ENCODE peak calls at places on chromosomes 13 and 19, in nine cellular contexts. One of them, this sample, is unnamed.

GRCh38 chr13:40440990-40441820 is 225.2 kb downstream of the FOXO1 start:
- DNase-seq in EL: no peak
- DNase-seq in H54: peak
- DNase-seq in ELR: no peak
- DNase-seq in epithelial cell of prostate: no peak
- DNase-seq in HCT116: no peak
- DNase-seq in mesothelial cell of epicardium: no peak
- DNase-seq in iris pigment epithelial cell: peak
- DNase-seq in endothelial cell: no peak
- DNase-seq in this sample: no peak

GRCh38 chr13:103299079-103299478 is 232.9 kb upstream of the SLC10A2 start:
- DNase-seq in EL: no peak
- DNase-seq in H54: no peak
- DNase-seq in ELR: no peak
- DNase-seq in epithelial cell of prostate: no peak
- DNase-seq in HCT116: no peak
- DNase-seq in mesothelial cell of epicardium: no peak
- DNase-seq in iris pigment epithelial cell: no peak
- DNase-seq in endothelial cell: no peak
- DNase-seq in this sample: no peak

GRCh38 chr13:44989941-44990340 is 603 bp downstream of the GPALPP1 start:
- DNase-seq in EL: no peak
- DNase-seq in H54: no peak
- DNase-seq in ELR: peak
- DNase-seq in epithelial cell of prostate: no peak
- DNase-seq in HCT116: no peak
- DNase-seq in mesothelial cell of epicardium: no peak
- DNase-seq in iris pigment epithelial cell: peak
- DNase-seq in endothelial cell: no peak
- DNase-seq in this sample: no peak

GRCh38 chr19:6521718-6522646 is 8.8 kb upstream of the TNFSF9 start:
- DNase-seq in EL: peak
- DNase-seq in H54: no peak
- DNase-seq in ELR: peak
- DNase-seq in epithelial cell of prostate: no peak
- DNase-seq in HCT116: no peak
- DNase-seq in mesothelial cell of epicardium: no peak
- DNase-seq in iris pigment epithelial cell: peak
- DNase-seq in endothelial cell: no peak
- DNase-seq in this sample: no peak

GRCh38 chr19:33241530-33242101 is 16.0 kb upstream of the SLC7A10 start:
- DNase-seq in EL: no peak
- DNase-seq in H54: no peak
- DNase-seq in ELR: peak
- DNase-seq in epithelial cell of prostate: no peak
- DNase-seq in HCT116: no peak
- DNase-seq in mesothelial cell of epicardium: no peak
- DNase-seq in iris pigment epithelial cell: no peak
- DNase-seq in endothelial cell: no peak
- DNase-seq in this sample: no peak

GRCh38 chr19:1318678-1319471 is 33.2 kb downstream of the EFNA2 start:
- DNase-seq in EL: no peak
- DNase-seq in H54: no peak
- DNase-seq in ELR: no peak
- DNase-seq in epithelial cell of prostate: no peak
- DNase-seq in HCT116: no peak
- DNase-seq in mesothelial cell of epicardium: no peak
- DNase-seq in iris pigment epithelial cell: no peak
- DNase-seq in endothelial cell: no peak
- DNase-seq in this sample: no peak

GRCh38 chr13:95452376-95452775 is 100.1 kb upstream of the CLDN10 start:
- DNase-seq in EL: no peak
- DNase-seq in H54: no peak
- DNase-seq in ELR: no peak
- DNase-seq in epithelial cell of prostate: no peak
- DNase-seq in HCT116: no peak
- DNase-seq in mesothelial cell of epicardium: no peak
- DNase-seq in iris pigment epithelial cell: peak
- DNase-seq in endothelial cell: no peak
- DNase-seq in this sample: no peak

GRCh38 chr19:48629297-48629598 is 7.9 kb downstream of the DBP start:
- DNase-seq in EL: no peak
- DNase-seq in H54: no peak
- DNase-seq in ELR: no peak
- DNase-seq in epithelial cell of prostate: no peak
- DNase-seq in HCT116: no peak
- DNase-seq in mesothelial cell of epicardium: no peak
- DNase-seq in iris pigment epithelial cell: no peak
- DNase-seq in endothelial cell: no peak
- DNase-seq in this sample: no peak

GRCh38 chr19:13022859-13023636 is 27.8 kb downstream of the NFIX start:
- DNase-seq in EL: peak
- DNase-seq in H54: peak
- DNase-seq in ELR: peak
- DNase-seq in epithelial cell of prostate: peak
- DNase-seq in HCT116: no peak
- DNase-seq in mesothelial cell of epicardium: no peak
- DNase-seq in iris pigment epithelial cell: peak
- DNase-seq in endothelial cell: no peak
- DNase-seq in this sample: peak

GRCh38 chr13:107721436-107721835 is 493.9 kb downstream of the LIG4 start:
- DNase-seq in EL: no peak
- DNase-seq in H54: no peak
- DNase-seq in ELR: no peak
- DNase-seq in epithelial cell of prostate: no peak
- DNase-seq in HCT116: no peak
- DNase-seq in mesothelial cell of epicardium: no peak
- DNase-seq in iris pigment epithelial cell: no peak
- DNase-seq in endothelial cell: no peak
- DNase-seq in this sample: no peak

GRCh38 chr13:31987535-31988170 is 43.9 kb upstream of the FRY start:
- DNase-seq in EL: no peak
- DNase-seq in H54: no peak
- DNase-seq in ELR: no peak
- DNase-seq in epithelial cell of prostate: no peak
- DNase-seq in HCT116: no peak
- DNase-seq in mesothelial cell of epicardium: no peak
- DNase-seq in iris pigment epithelial cell: no peak
- DNase-seq in endothelial cell: no peak
- DNase-seq in this sample: no peak

GRCh38 chr19:11155373-11156120 is at the start of gene SPC24:
- DNase-seq in EL: peak
- DNase-seq in H54: peak
- DNase-seq in ELR: peak
- DNase-seq in epithelial cell of prostate: peak
- DNase-seq in HCT116: peak
- DNase-seq in mesothelial cell of epicardium: peak
- DNase-seq in iris pigment epithelial cell: peak
- DNase-seq in endothelial cell: peak
- DNase-seq in this sample: peak

GRCh38 chr13:105573134-105573533 is 962.3 kb downstream of the EFNB2 start:
- DNase-seq in EL: peak
- DNase-seq in H54: no peak
- DNase-seq in ELR: peak
- DNase-seq in epithelial cell of prostate: no peak
- DNase-seq in HCT116: no peak
- DNase-seq in mesothelial cell of epicardium: no peak
- DNase-seq in iris pigment epithelial cell: peak
- DNase-seq in endothelial cell: no peak
- DNase-seq in this sample: no peak

GRCh38 chr19:947707-948533 is 22.1 kb downstream of the ARID3A start:
- DNase-seq in EL: no peak
- DNase-seq in H54: no peak
- DNase-seq in ELR: no peak
- DNase-seq in epithelial cell of prostate: no peak
- DNase-seq in HCT116: no peak
- DNase-seq in mesothelial cell of epicardium: no peak
- DNase-seq in iris pigment epithelial cell: no peak
- DNase-seq in endothelial cell: no peak
- DNase-seq in this sample: no peak

GRCh38 chr19:11496391-11497163 is 9.1 kb downstream of the ZNF653 start:
- DNase-seq in EL: peak
- DNase-seq in H54: peak
- DNase-seq in ELR: peak
- DNase-seq in epithelial cell of prostate: peak
- DNase-seq in HCT116: peak
- DNase-seq in mesothelial cell of epicardium: peak
- DNase-seq in iris pigment epithelial cell: peak
- DNase-seq in endothelial cell: peak
- DNase-seq in this sample: peak

GRCh38 chr19:41696402-41697197 is 8.5 kb upstream of the CEACAM7 start:
- DNase-seq in EL: no peak
- DNase-seq in H54: no peak
- DNase-seq in ELR: peak
- DNase-seq in epithelial cell of prostate: no peak
- DNase-seq in HCT116: no peak
- DNase-seq in mesothelial cell of epicardium: no peak
- DNase-seq in iris pigment epithelial cell: no peak
- DNase-seq in endothelial cell: peak
- DNase-seq in this sample: no peak

GRCh38 chr13:66506979-66507378 is 723.2 kb downstream of the PCDH9 start:
- DNase-seq in EL: no peak
- DNase-seq in H54: no peak
- DNase-seq in ELR: no peak
- DNase-seq in epithelial cell of prostate: no peak
- DNase-seq in HCT116: no peak
- DNase-seq in mesothelial cell of epicardium: no peak
- DNase-seq in iris pigment epithelial cell: peak
- DNase-seq in endothelial cell: no peak
- DNase-seq in this sample: no peak

GRCh38 chr13:22278336-22278929 is 607.6 kb downstream of the FGF9 start:
- DNase-seq in EL: no peak
- DNase-seq in H54: no peak
- DNase-seq in ELR: peak
- DNase-seq in epithelial cell of prostate: no peak
- DNase-seq in HCT116: peak
- DNase-seq in mesothelial cell of epicardium: no peak
- DNase-seq in iris pigment epithelial cell: no peak
- DNase-seq in endothelial cell: peak
- DNase-seq in this sample: no peak

GRCh38 chr13:74210693-74211393 is 76.6 kb upstream of the KLF12 start:
- DNase-seq in EL: peak
- DNase-seq in H54: peak
- DNase-seq in ELR: peak
- DNase-seq in epithelial cell of prostate: peak
- DNase-seq in HCT116: no peak
- DNase-seq in mesothelial cell of epicardium: no peak
- DNase-seq in iris pigment epithelial cell: peak
- DNase-seq in endothelial cell: no peak
- DNase-seq in this sample: peak

GRCh38 chr19:2275588-2276428 is 6.2 kb downstream of the PEAK3 start:
- DNase-seq in EL: no peak
- DNase-seq in H54: no peak
- DNase-seq in ELR: no peak
- DNase-seq in epithelial cell of prostate: no peak
- DNase-seq in HCT116: no peak
- DNase-seq in mesothelial cell of epicardium: no peak
- DNase-seq in iris pigment epithelial cell: no peak
- DNase-seq in endothelial cell: no peak
- DNase-seq in this sample: no peak

GRCh38 chr19:5107432-5108122 is 138.7 kb downstream of the KDM4B start:
- DNase-seq in EL: no peak
- DNase-seq in H54: no peak
- DNase-seq in ELR: no peak
- DNase-seq in epithelial cell of prostate: no peak
- DNase-seq in HCT116: no peak
- DNase-seq in mesothelial cell of epicardium: no peak
- DNase-seq in iris pigment epithelial cell: no peak
- DNase-seq in endothelial cell: no peak
- DNase-seq in this sample: no peak

GRCh38 chr13:111516712-111517640 is 196.5 kb downstream of the TEX29 start:
- DNase-seq in EL: no peak
- DNase-seq in H54: peak
- DNase-seq in ELR: no peak
- DNase-seq in epithelial cell of prostate: no peak
- DNase-seq in HCT116: no peak
- DNase-seq in mesothelial cell of epicardium: no peak
- DNase-seq in iris pigment epithelial cell: no peak
- DNase-seq in endothelial cell: no peak
- DNase-seq in this sample: no peak

GRCh38 chr19:47161876-47162489 is 31.3 kb downstream of the SAE1 start:
- DNase-seq in EL: peak
- DNase-seq in H54: no peak
- DNase-seq in ELR: no peak
- DNase-seq in epithelial cell of prostate: no peak
- DNase-seq in HCT116: no peak
- DNase-seq in mesothelial cell of epicardium: no peak
- DNase-seq in iris pigment epithelial cell: no peak
- DNase-seq in endothelial cell: no peak
- DNase-seq in this sample: peak

GRCh38 chr13:98557934-98558630 is 18.8 kb downstream of the STK24 start:
- DNase-seq in EL: peak
- DNase-seq in H54: no peak
- DNase-seq in ELR: peak
- DNase-seq in epithelial cell of prostate: no peak
- DNase-seq in HCT116: no peak
- DNase-seq in mesothelial cell of epicardium: no peak
- DNase-seq in iris pigment epithelial cell: peak
- DNase-seq in endothelial cell: no peak
- DNase-seq in this sample: peak

GRCh38 chr19:2150794-2151338 is 500 bp downstream of the AP3D1 start:
- DNase-seq in EL: peak
- DNase-seq in H54: no peak
- DNase-seq in ELR: no peak
- DNase-seq in epithelial cell of prostate: no peak
- DNase-seq in HCT116: no peak
- DNase-seq in mesothelial cell of epicardium: peak
- DNase-seq in iris pigment epithelial cell: no peak
- DNase-seq in endothelial cell: no peak
- DNase-seq in this sample: no peak

GRCh38 chr19:42461700-42462324 is 19.1 kb upstream of the CXCL17 start:
- DNase-seq in EL: no peak
- DNase-seq in H54: no peak
- DNase-seq in ELR: no peak
- DNase-seq in epithelial cell of prostate: no peak
- DNase-seq in HCT116: no peak
- DNase-seq in mesothelial cell of epicardium: no peak
- DNase-seq in iris pigment epithelial cell: no peak
- DNase-seq in endothelial cell: no peak
- DNase-seq in this sample: no peak

GRCh38 chr19:42115219-42115618 is 17.0 kb downstream of the POU2F2 start:
- DNase-seq in EL: no peak
- DNase-seq in H54: no peak
- DNase-seq in ELR: no peak
- DNase-seq in epithelial cell of prostate: no peak
- DNase-seq in HCT116: no peak
- DNase-seq in mesothelial cell of epicardium: no peak
- DNase-seq in iris pigment epithelial cell: peak
- DNase-seq in endothelial cell: no peak
- DNase-seq in this sample: peak

GRCh38 chr19:873084-874019 is 13.9 kb downstream of the CFD start:
- DNase-seq in EL: peak
- DNase-seq in H54: peak
- DNase-seq in ELR: peak
- DNase-seq in epithelial cell of prostate: no peak
- DNase-seq in HCT116: peak
- DNase-seq in mesothelial cell of epicardium: no peak
- DNase-seq in iris pigment epithelial cell: peak
- DNase-seq in endothelial cell: no peak
- DNase-seq in this sample: peak

GRCh38 chr13:112942689-112943308 is 26.2 kb upstream of the MCF2L start:
- DNase-seq in EL: peak
- DNase-seq in H54: peak
- DNase-seq in ELR: peak
- DNase-seq in epithelial cell of prostate: peak
- DNase-seq in HCT116: peak
- DNase-seq in mesothelial cell of epicardium: peak
- DNase-seq in iris pigment epithelial cell: peak
- DNase-seq in endothelial cell: peak
- DNase-seq in this sample: peak

GRCh38 chr13:23579072-23579885 is 9.1 kb downstream of the TNFRSF19 start:
- DNase-seq in EL: peak
- DNase-seq in H54: peak
- DNase-seq in ELR: peak
- DNase-seq in epithelial cell of prostate: no peak
- DNase-seq in HCT116: peak
- DNase-seq in mesothelial cell of epicardium: peak
- DNase-seq in iris pigment epithelial cell: peak
- DNase-seq in endothelial cell: peak
- DNase-seq in this sample: peak